ENCODE peak calls at places on chromosomes 5 and 9, in five cellular contexts. N is uterus, J is heart left ventricle, Z is A549, T is adrenal gland. M is an unnamed sample.

GRCh38 chr5:72597456-72597948 is 90.3 kb upstream of the ZNF366 start:
- DNase-seq in N (peak; percentile 29), J (no peak), Z (peak; percentile 52), T (peak; percentile 50), M (peak; percentile 9)

GRCh38 chr5:55601209-55601618 is 66.5 kb upstream of the PLPP1 start:
- DNase-seq in N (peak; percentile 90), J (peak; percentile 88), Z (peak; percentile 96), T (peak; percentile 67), M (peak; percentile 65)

GRCh38 chr5:121887727-121888126 is 36.0 kb downstream of the FTMT start:
- DNase-seq in N (no peak), J (no peak), Z (no peak), T (no peak), M (no peak)

GRCh38 chr9:114691046-114691955 is 9.3 kb upstream of the TEX48 start:
- DNase-seq in N (no peak), J (no peak), Z (peak; percentile 69), T (no peak), M (no peak)

GRCh38 chr5:150758534-150759333 is at the start of gene DCTN4:
- DNase-seq in N (peak; percentile 97), J (peak; percentile 97), Z (peak; percentile 99), T (peak; percentile 98), M (peak; percentile 98)

GRCh38 chr5:37774912-37775483 is 64.8 kb downstream of the GDNF start:
- DNase-seq in N (no peak), J (no peak), Z (peak; percentile 56), T (no peak), M (no peak)

GRCh38 chr5:136087961-136088871 is 44.4 kb upstream of the SMAD5 start:
- DNase-seq in N (peak; percentile 80), J (peak; percentile 91), Z (no peak), T (peak; percentile 88), M (peak; percentile 85)

GRCh38 chr9:125544988-125545651 is 161.9 kb downstream of the MAPKAP1 start:
- DNase-seq in N (no peak), J (no peak), Z (no peak), T (peak; percentile 49), M (peak; percentile 44)

GRCh38 chr5:106873558-106873957 is 797.2 kb downstream of the EFNA5 start:
- DNase-seq in N (no peak), J (no peak), Z (no peak), T (no peak), M (peak; percentile 47)

GRCh38 chr5:60822285-60822556 is 21.8 kb downstream of the ELOVL7 start:
- DNase-seq in N (no peak), J (no peak), Z (no peak), T (no peak), M (no peak)

GRCh38 chr9:37027582-37028424 is 6.3 kb downstream of the PAX5 start:
- DNase-seq in N (peak; percentile 32), J (peak; percentile 84), Z (peak; percentile 94), T (peak; percentile 95), M (peak; percentile 95)

GRCh38 chr5:1896602-1897376 is 14.1 kb upstream of the IRX4 start:
- DNase-seq in N (no peak), J (no peak), Z (no peak), T (no peak), M (no peak)

GRCh38 chr9:15361737-15362136 is 54.7 kb upstream of the TTC39B start:
- DNase-seq in N (no peak), J (no peak), Z (no peak), T (no peak), M (no peak)

GRCh38 chr9:92180669-92181181 is 65.5 kb upstream of the SPTLC1 start:
- DNase-seq in N (no peak), J (no peak), Z (no peak), T (peak; percentile 73), M (peak; percentile 18)

GRCh38 chr5:92332039-92332438 is 948.9 kb upstream of the ARRDC3 start:
- DNase-seq in N (no peak), J (no peak), Z (peak; percentile 26), T (no peak), M (no peak)

GRCh38 chr9:1047605-1048235 is 2.4 kb upstream of the DMRT2 start:
- DNase-seq in N (no peak), J (no peak), Z (no peak), T (no peak), M (no peak)

GRCh38 chr9:133532937-133533668 is 1.4 kb upstream of the ADAMTSL2 start:
- DNase-seq in N (peak; percentile 57), J (peak; percentile 69), Z (peak; percentile 78), T (peak; percentile 69), M (peak; percentile 70)

GRCh38 chr5:180636016-180636402 is 13.4 kb downstream of the FLT4 start:
- DNase-seq in N (no peak), J (no peak), Z (no peak), T (no peak), M (no peak)

GRCh38 chr9:72278959-72279358 is 86.0 kb downstream of the ZFAND5 start:
- DNase-seq in N (no peak), J (no peak), Z (no peak), T (no peak), M (no peak)

GRCh38 chr9:89374176-89374575 is 55.9 kb downstream of the SECISBP2 start:
- DNase-seq in N (no peak), J (no peak), Z (no peak), T (no peak), M (no peak)

GRCh38 chr5:133995903-133996563 is 8.7 kb downstream of the VDAC1 start:
- DNase-seq in N (no peak), J (no peak), Z (no peak), T (peak; percentile 57), M (peak; percentile 48)
- H3K4me1 ChIP-seq in N (no peaks in the 10 kb centered on the region), J (peaks cover 63% of the 10 kb centered on the region), Z (peaks cover 78% of the 10 kb centered on the region), T (peaks cover 72% of the 10 kb centered on the region), M (peaks cover 67% of the 10 kb centered on the region)

GRCh38 chr9:121743441-121744001 is 92.1 kb downstream of the DAB2IP start:
- DNase-seq in N (peak; percentile 86), J (peak; percentile 90), Z (peak; percentile 85), T (peak; percentile 89), M (peak; percentile 88)
- TF ChIP-seq POLR2A in N (peak; percentile 45), J (no peak), Z (peak; percentile 21), T (no peak), M (no peak)

DNA sequence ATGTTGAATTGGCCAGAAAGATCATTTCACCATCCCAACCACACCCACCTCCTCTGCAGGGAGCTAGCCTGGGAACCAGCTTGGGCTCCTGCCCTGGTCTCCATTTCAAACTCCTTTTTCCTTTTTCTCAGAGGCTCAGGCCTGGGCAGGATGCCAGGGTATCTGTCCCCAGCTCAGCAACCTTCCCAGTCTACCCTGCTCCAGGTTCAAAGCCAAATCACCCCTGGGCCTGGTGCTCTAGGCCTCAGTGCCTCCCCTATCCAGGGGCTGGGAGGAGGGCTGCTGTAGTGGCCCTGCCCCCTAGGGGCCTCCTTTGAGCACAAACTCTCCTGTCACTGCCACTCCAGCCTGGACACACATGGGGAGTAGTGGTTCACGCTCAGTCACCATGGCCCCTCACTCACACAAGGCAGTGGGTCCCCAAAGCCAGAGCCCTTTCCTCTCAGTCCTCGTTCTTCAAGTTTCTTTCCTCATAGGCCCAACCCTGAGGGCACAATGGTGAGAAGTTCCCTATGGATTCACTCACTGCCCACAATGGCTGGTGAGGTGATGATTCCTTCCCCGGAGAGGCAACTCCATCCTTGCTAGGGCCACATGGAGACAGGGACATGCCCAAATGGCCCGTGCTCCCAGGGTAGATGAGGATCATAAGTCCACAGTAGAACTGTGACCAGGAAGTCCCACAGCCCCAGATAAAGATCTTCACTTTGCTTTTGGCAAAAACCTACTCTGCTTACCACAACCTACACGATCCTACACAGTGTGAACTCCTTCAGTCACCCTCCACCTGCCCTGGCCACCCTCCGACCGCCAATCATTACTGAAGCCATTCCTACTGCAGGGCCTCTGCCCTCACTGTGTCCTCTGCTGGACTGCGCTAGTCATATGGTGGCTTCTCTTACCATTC is 1.6 kb upstream of the ST6GALNAC4 start:
- DNase-seq in N (no peak), J (no peak), Z (peak; percentile 48), T (peak; percentile 67), M (no peak)
- TF ChIP-seq CTCF in N (no peak), J (no peak), Z (no peak), T (no peak), M (no peak)

GRCh38 chr9:124008855-124009834 is 2.4 kb upstream of the LHX2 start:
- DNase-seq in N (no peak), J (no peak), Z (no peak), T (no peak), M (no peak)
- H3K4me1 ChIP-seq in N (no peaks in the 10 kb centered on the region), J (peaks cover 60% of the 10 kb centered on the region), Z (peaks cover 18% of the 10 kb centered on the region), T (peaks cover 30% of the 10 kb centered on the region), M (peaks cover 37% of the 10 kb centered on the region)

DNA sequence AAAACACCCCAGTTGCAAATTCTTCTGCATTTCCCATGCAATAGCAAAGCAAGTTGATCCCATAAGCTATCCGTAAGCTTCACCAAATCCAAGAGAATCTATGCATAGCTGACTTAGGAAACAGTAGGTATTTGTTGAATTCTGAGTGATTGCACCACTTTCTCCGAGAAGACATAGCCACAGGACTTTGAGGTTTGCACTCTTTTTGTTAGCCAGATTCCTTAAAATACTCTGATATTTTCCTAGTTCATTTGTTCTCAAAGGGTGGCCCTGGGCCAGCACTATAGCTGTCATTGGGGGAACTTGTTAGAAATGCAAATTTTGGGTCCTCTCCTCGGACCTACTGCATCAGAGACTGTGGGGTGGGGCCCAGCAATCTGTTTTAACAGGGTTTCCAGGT is 271.9 kb downstream of the SLIT3 start:
- DNase-seq in N (no peak), J (no peak), Z (no peak), T (no peak), M (no peak)
- TF ChIP-seq POLR2A in N (no peak), J (no peak), Z (no peak), T (no peak), M (no peak)